ENCODE peak calls at places on chromosomes 16 and 17, in eight cellular contexts. W is T-helper 17 cell, R is neural crest cell, U is NCI-H1048, G is colonic mucosa, I is HS-5, O is mucosa of gallbladder, J is AG04449. B is an unnamed sample.
A peak's percentile ranks its signal among the peaks of the same experiment; 100 is the strongest.

GRCh38 chr17:42049834-42050359 is 504 bp downstream of the C17orf113 start:
- DNase-seq in W (no peak), R (no peak), U (no peak), G (peak; percentile 32), I (no peak), O (no peak), J (no peak), B (no peak)

GRCh38 chr17:32496348-32497078 is 9.7 kb downstream of the CDK5R1 start:
- DNase-seq in W (no peak), R (no peak), U (no peak), G (no peak), I (peak; percentile 89), O (no peak), J (peak; percentile 45), B (peak; percentile 91)

GRCh38 chr17:44688675-44689491 is 693 bp downstream of the CCDC43 start:
- DNase-seq in W (no peak), R (no peak), U (no peak), G (no peak), I (no peak), O (no peak), J (no peak), B (no peak)

GRCh38 chr16:52543654-52544053 is 3.3 kb downstream of the TOX3 start:
- DNase-seq in W (no peak), R (no peak), U (no peak), G (no peak), I (no peak), O (no peak), J (no peak), B (no peak)

GRCh38 chr16:28104404-28104803 is 40.9 kb upstream of the GSG1L start:
- DNase-seq in W (no peak), R (no peak), U (no peak), G (no peak), I (no peak), O (no peak), J (no peak), B (no peak)

GRCh38 chr16:66950971-66951790 is 9.9 kb upstream of the CES3 start:
- DNase-seq in W (no peak), R (no peak), U (no peak), G (no peak), I (no peak), O (no peak), J (no peak), B (no peak)

GRCh38 chr16:3949287-3949686 is 68.8 kb upstream of the CREBBP start:
- DNase-seq in W (no peak), R (no peak), U (no peak), G (no peak), I (no peak), O (no peak), J (no peak), B (no peak)

GRCh38 chr16:67161595-67162058 is 1.9 kb downstream of the FBXL8 start:
- DNase-seq in W (no peak), R (no peak), U (no peak), G (peak; percentile 28), I (no peak), O (no peak), J (no peak), B (no peak)

GRCh38 chr16:71258371-71258770 is 27.8 kb upstream of the HYDIN start:
- DNase-seq in W (no peak), R (no peak), U (no peak), G (no peak), I (no peak), O (no peak), J (no peak), B (no peak)

B was measured in Daoy.